ENCODE peak calls at places on chromosomes 13 and 19, in ten cellular contexts. U is heart right ventricle, D is transverse colon, E is AG04450, X is upper lobe of right lung, P is stomach, W is IMR-90, Z is right lobe of liver, V is colonic mucosa, T is WERI-Rb-1. O is an unnamed sample. For H3K9me3, the result is how much of the 10 kb centered on the place peaks cover.

GRCh38 chr13:30165791-30166190 is 141.6 kb downstream of the KATNAL1 start:
- DNase-seq in X (no peak), Z (no peak), V (no peak), T (no peak), U (no peak), E (no peak), D (no peak), W (no peak), P (no peak), O (no peak)

GRCh38 chr19:7783991-7784421 is 21.0 kb downstream of the CLEC4M start:
- DNase-seq in V (no peak), P (no peak), U (no peak), X (peak), W (peak), D (no peak), Z (no peak), E (peak), T (no peak), O (no peak)

GRCh38 chr19:29858000-29858596 is 46.3 kb downstream of the CCNE1 start:
- DNase-seq in E (no peak), T (peak), D (peak), U (no peak), W (no peak), P (peak), Z (no peak), V (peak), X (peak), O (no peak)

GRCh38 chr13:113928701-113929627 is 44.9 kb downstream of the C13orf46 start:
- DNase-seq in E (peak), W (peak), X (peak), T (peak), V (no peak), Z (no peak), P (peak), U (peak), D (peak), O (no peak)

GRCh38 chr19:49142866-49143335 is 12.3 kb downstream of the HRC start:
- DNase-seq in D (peak), T (peak), U (peak), V (peak), W (peak), P (peak), X (peak), E (peak), Z (peak), O (peak)

GRCh38 chr13:26011996-26012688 is 39.7 kb downstream of the SHISA2 start:
- DNase-seq in E (no peak), Z (no peak), X (peak), T (no peak), W (no peak), D (no peak), P (no peak), U (no peak), V (no peak), O (no peak)

GRCh38 chr13:46101488-46102289 is 3.1 kb downstream of the CPB2 start:
- DNase-seq in T (no peak), V (no peak), U (no peak), D (no peak), E (no peak), Z (no peak), W (no peak), X (no peak), P (no peak), O (no peak)

GRCh38 chr19:49565261-49565660 is 15.1 kb downstream of the NOSIP start:
- DNase-seq in W (no peak), V (peak), E (no peak), X (no peak), T (no peak), U (peak), P (peak), D (peak), Z (no peak), O (no peak)

GRCh38 chr19:18536475-18536874 is 6.9 kb downstream of the FKBP8 start:
- DNase-seq in T (no peak), E (no peak), Z (no peak), D (no peak), U (no peak), X (no peak), P (no peak), W (no peak), V (no peak), O (no peak)

GRCh38 chr13:98910501-98910951 is 67.3 kb downstream of the DOCK9 start:
- DNase-seq in Z (no peak), X (no peak), E (no peak), T (no peak), P (no peak), D (no peak), V (no peak), W (peak), U (peak), O (no peak)

GRCh38 chr19:48757089-48757675 is 1.9 kb downstream of the FGF21 start:
- DNase-seq in P (no peak), U (no peak), E (no peak), T (no peak), D (no peak), X (no peak), V (no peak), Z (no peak), W (no peak), O (no peak)

GRCh38 chr13:92896842-92897241 is 329.8 kb upstream of the GPC6 start:
- DNase-seq in X (no peak), E (no peak), Z (no peak), T (peak), P (no peak), V (no peak), W (peak), D (no peak), U (no peak), O (no peak)

GRCh38 chr13:31110169-31110568 is 51.5 kb downstream of the HSPH1 start:
- DNase-seq in V (no peak), D (no peak), U (no peak), W (no peak), Z (no peak), X (no peak), T (no peak), P (no peak), E (no peak), O (no peak)

GRCh38 chr13:21175656-21176194 is 627 bp downstream of the SKA3 start:
- DNase-seq in V (no peak), E (no peak), T (no peak), X (no peak), P (no peak), W (peak), D (no peak), Z (no peak), U (no peak), O (no peak)

GRCh38 chr19:50349277-50350057 is 16.0 kb downstream of the NAPSA start:
- DNase-seq in V (no peak), Z (no peak), X (peak), T (no peak), P (no peak), E (no peak), W (no peak), D (no peak), U (no peak), O (peak)

GRCh38 chr13:85241045-85241444 is 558.2 kb downstream of the SLITRK6 start:
- DNase-seq in D (no peak), W (peak), Z (no peak), X (no peak), V (no peak), P (no peak), T (no peak), E (peak), U (no peak), O (no peak)

GRCh38 chr13:30718661-30719520 is 16.5 kb upstream of the ALOX5AP start:
- DNase-seq in E (peak), U (no peak), W (peak), Z (no peak), T (no peak), V (no peak), D (no peak), X (no peak), P (no peak), O (no peak)

GRCh38 chr13:32428581-32429072 is 697 bp upstream of the N4BP2L1 start:
- DNase-seq in W (no peak), E (no peak), Z (no peak), D (no peak), P (no peak), U (no peak), X (no peak), T (no peak), V (no peak), O (no peak)

GRCh38 chr19:47631681-47632446 is 22.9 kb downstream of the BICRA start:
- DNase-seq in X (no peak), E (no peak), V (no peak), U (peak), T (no peak), Z (no peak), W (no peak), P (no peak), D (no peak), O (no peak)

GRCh38 chr19:32396046-32396652 is 9.4 kb upstream of the DPY19L3 start:
- DNase-seq in D (no peak), W (no peak), T (no peak), X (no peak), P (no peak), Z (no peak), U (no peak), E (no peak), V (no peak), O (no peak)

GRCh38 chr13:46804391-46804815 is 7.4 kb upstream of the ESD start:
- DNase-seq in X (no peak), V (no peak), W (peak), E (peak), T (no peak), P (no peak), U (no peak), Z (no peak), D (no peak), O (no peak)

GRCh38 chr19:3554254-3555083 is 2.9 kb downstream of the MFSD12 start:
- DNase-seq in T (no peak), V (no peak), X (no peak), E (no peak), D (no peak), U (no peak), W (no peak), P (no peak), Z (no peak), O (no peak)

GRCh38 chr13:26697069-26697955 is 63.3 kb downstream of the GPR12 start:
- DNase-seq in T (peak), E (no peak), D (no peak), V (no peak), Z (no peak), P (no peak), X (no peak), U (no peak), W (no peak), O (no peak)

GRCh38 chr19:55673889-55674288 is 1.1 kb upstream of the EPN1 start:
- DNase-seq in Z (no peak), D (no peak), P (no peak), E (no peak), X (no peak), W (no peak), U (no peak), V (no peak), T (no peak), O (no peak)

GRCh38 chr13:25901460-25902376 is 150.1 kb downstream of the SHISA2 start:
- DNase-seq in W (peak), U (no peak), X (no peak), D (no peak), Z (no peak), V (no peak), E (no peak), T (no peak), P (no peak), O (no peak)

GRCh38 chr13:103312467-103312866 is 246.2 kb upstream of the SLC10A2 start:
- DNase-seq in E (no peak), U (no peak), D (no peak), W (no peak), V (no peak), Z (no peak), T (no peak), P (no peak), X (no peak), O (no peak)

GRCh38 chr13:70816853-70817252 is 708.6 kb upstream of the KLHL1 start:
- DNase-seq in U (no peak), Z (no peak), E (no peak), P (no peak), D (no peak), V (no peak), W (peak), T (no peak), X (no peak), O (no peak)

GRCh38 chr13:107376393-107377085 is 808.6 kb upstream of the ARGLU1 start:
- DNase-seq in D (no peak), W (peak), U (no peak), Z (no peak), P (no peak), X (no peak), T (no peak), E (no peak), V (no peak), O (no peak)

GRCh38 chr13:43755844-43756243 is 30.9 kb downstream of the ENOX1 start:
- DNase-seq in Z (no peak), X (no peak), T (no peak), V (no peak), U (no peak), E (no peak), P (no peak), D (no peak), W (no peak), O (no peak)

GRCh38 chr13:97015661-97016350 is 21.5 kb upstream of the OXGR1 start:
- DNase-seq in X (no peak), Z (no peak), E (no peak), D (no peak), P (no peak), W (no peak), V (no peak), T (no peak), U (no peak), O (no peak)

GRCh38 chr13:23715762-23716235 is 145.6 kb downstream of the TNFRSF19 start:
- DNase-seq in V (no peak), T (peak), Z (no peak), X (peak), P (peak), W (no peak), E (no peak), D (no peak), U (no peak), O (no peak)

GRCh38 chr13:34502011-34502410 is 440.1 kb upstream of the NBEA start:
- DNase-seq in V (no peak), P (no peak), U (no peak), W (no peak), E (no peak), X (no peak), D (no peak), T (no peak), Z (no peak), O (no peak)

GRCh38 chr19:38845374-38846024 is 4.3 kb downstream of the HNRNPL start:
- DNase-seq in W (no peak), U (no peak), V (no peak), X (no peak), T (no peak), E (no peak), D (no peak), Z (no peak), P (no peak), O (no peak)

GRCh38 chr13:89255844-89256406 is 1584.8 kb downstream of the SLITRK5 start:
- DNase-seq in U (no peak), P (no peak), E (no peak), X (no peak), Z (no peak), V (no peak), W (no peak), T (no peak), D (no peak), O (no peak)

GRCh38 chr13:59906413-59907027 is 257.2 kb downstream of the DIAPH3 start:
- DNase-seq in X (no peak), T (no peak), W (peak), Z (no peak), P (no peak), E (peak), U (no peak), D (no peak), V (no peak), O (no peak)

GRCh38 chr19:49355890-49356289 is 6.3 kb downstream of the TEAD2 start:
- DNase-seq in X (peak), E (no peak), D (no peak), T (no peak), Z (no peak), V (no peak), U (no peak), P (no peak), W (no peak), O (peak)

GRCh38 chr19:58296086-58296485 is 9.1 kb upstream of the ERVK3-1 start:
- DNase-seq in Z (no peak), D (no peak), E (no peak), W (no peak), V (no peak), X (no peak), T (no peak), U (no peak), P (no peak), O (no peak)
- H3K9me3 ChIP-seq in Z (under half), D (under half), E (half or more), W (half or more), V (under half), X (under half), T (under half), U (under half), P (under half), O (half or more)

GRCh38 chr19:40467007-40467565 is 285 bp downstream of the SPTBN4 start:
- DNase-seq in P (no peak), Z (peak), U (no peak), D (no peak), X (peak), T (no peak), V (no peak), W (no peak), E (no peak), O (peak)
- H3K27ac ChIP-seq in P (peak), Z (no peak), U (peak), D (no peak), X (no peak), T (no peak), V (no peak), W (no peak), E (no peak), O (no peak)

GRCh38 chr19:12628040-12629022 is 17.6 kb downstream of the ZNF791 start:
- DNase-seq in E (no peak), D (no peak), W (peak), V (no peak), X (no peak), P (no peak), Z (no peak), U (no peak), T (no peak), O (no peak)

GRCh38 chr19:12623361-12624031 is 12.8 kb downstream of the ZNF791 start:
- DNase-seq in D (no peak), V (no peak), T (no peak), E (no peak), U (no peak), X (no peak), W (peak), Z (no peak), P (no peak), O (no peak)

GRCh38 chr19:12626958-12627357 is 16.2 kb downstream of the ZNF791 start:
- DNase-seq in V (no peak), E (no peak), X (peak), Z (no peak), D (no peak), W (no peak), U (no peak), P (no peak), T (no peak), O (no peak)

DNA sequence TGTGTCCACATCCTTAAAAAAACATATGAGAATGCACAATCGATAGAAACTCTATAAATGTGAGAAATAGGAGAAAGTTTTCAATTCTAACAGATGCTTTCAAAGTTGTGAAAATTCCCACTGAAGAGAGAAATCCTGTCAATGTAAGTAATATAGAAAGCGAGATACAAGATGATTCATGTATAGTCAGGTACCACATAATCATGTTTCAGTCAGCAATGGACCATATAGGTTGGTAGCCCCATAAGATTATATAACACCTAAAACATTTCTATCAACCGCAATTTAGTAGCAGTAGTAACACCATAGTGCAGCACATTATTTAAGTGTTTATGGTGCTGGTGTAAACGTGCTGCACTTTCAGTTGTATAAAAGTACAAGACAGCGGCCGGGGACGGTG is 18.5 kb downstream of the ZNF791 start:
- DNase-seq in P (no peak), X (no peak), T (no peak), V (no peak), E (no peak), D (no peak), W (no peak), U (no peak), Z (no peak), O (no peak)
- H3K9me3 ChIP-seq in P (under half), X (under half), T (under half), V (under half), E (half or more), D (under half), W (half or more), U (under half), Z (under half), O (under half)

GRCh38 chr19:17091758-17092333 is 16.3 kb downstream of the MYO9B start:
- DNase-seq in V (peak), D (peak), P (peak), Z (peak), T (no peak), W (no peak), U (no peak), X (peak), E (no peak), O (peak)
- H3K27ac ChIP-seq in V (peak), D (peak), P (peak), Z (peak), T (no peak), W (peak), U (peak), X (peak), E (no peak), O (peak)

GRCh38 chr19:56869886-56870285 is 29.4 kb upstream of the PEG3 start:
- DNase-seq in X (no peak), Z (no peak), E (no peak), D (no peak), V (no peak), W (no peak), T (no peak), U (no peak), P (no peak), O (no peak)

GRCh38 chr19:56866563-56866962 is 26.0 kb upstream of the PEG3 start:
- DNase-seq in E (no peak), D (no peak), Z (no peak), X (no peak), W (no peak), V (no peak), T (no peak), P (no peak), U (no peak), O (no peak)

GRCh38 chr19:56868446-56868845 is 27.9 kb upstream of the PEG3 start:
- DNase-seq in W (no peak), V (no peak), E (no peak), D (no peak), P (no peak), U (no peak), Z (no peak), T (no peak), X (no peak), O (no peak)

DNA sequence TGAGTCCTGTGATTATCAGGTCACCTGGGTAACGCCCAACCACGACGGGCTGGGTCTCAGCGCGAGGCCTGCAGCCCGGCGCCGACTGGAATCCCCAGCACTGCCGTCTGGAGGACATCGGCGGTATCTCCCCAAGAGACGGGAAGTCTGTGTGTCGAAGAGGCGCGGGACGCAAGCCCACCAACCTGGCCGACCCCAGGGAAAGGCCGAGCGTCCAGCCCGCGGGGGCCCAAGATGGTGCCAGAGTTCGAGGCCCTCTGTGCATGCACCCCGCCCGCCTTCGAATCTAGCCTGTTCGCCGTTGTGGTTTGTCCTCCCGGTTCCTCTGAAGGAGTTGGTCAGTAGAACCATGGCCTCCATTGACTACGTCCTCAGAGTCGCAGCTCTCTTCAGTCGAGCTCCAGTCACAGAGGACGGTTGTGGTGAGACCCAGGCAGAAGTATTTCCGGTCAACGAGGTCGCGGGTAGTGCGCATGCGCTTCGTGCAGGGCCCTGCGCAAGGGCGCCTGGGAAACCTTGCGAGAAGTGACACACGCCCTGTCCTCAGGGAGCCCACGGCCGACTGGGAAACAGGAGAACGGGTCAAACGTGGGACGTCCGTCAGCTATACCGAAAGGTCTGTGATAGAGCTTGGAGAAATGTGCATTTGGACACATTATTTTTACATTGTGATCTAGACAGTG is 24.1 kb upstream of the PEG3 start:
- DNase-seq in W (no peak), D (no peak), Z (no peak), X (no peak), V (no peak), E (no peak), P (no peak), T (no peak), U (no peak), O (no peak)
- H3K9me3 ChIP-seq in W (under half), D (under half), Z (under half), X (under half), V (under half), E (under half), P (under half), T (under half), U (under half), O (under half)

DNA sequence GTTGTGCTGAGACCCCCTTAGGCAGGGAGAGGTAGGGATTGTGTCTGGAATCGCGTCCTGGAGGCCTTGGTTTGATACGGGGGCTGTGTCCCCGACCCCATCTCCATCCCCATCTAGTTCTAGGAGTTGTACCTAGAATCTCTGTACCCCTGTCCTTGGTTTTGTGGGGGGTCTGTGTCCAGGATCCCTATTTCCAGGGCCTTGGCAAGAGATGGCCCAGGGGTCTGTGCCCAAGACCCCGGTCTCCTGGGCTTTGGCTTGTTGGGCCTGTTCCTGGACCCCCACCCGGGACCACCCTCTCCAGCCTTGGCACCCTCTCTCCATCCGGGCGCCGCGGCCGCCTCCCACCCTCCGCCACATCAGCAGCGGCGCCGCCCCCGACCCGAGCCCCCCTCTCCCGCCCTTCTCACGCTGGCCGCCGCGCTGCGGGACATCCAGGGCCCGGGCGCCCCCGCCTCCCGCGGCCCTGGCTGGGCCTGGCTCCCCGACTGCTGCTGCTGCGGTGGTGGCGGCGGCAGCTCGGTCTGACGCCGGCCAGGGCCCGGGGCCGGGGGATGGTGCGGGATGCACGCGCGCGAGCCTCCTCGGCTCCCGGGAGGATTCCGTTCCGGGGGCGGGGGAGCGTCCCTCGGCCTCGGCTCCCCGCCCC is at the start of gene NUMBL:
- DNase-seq in T (no peak), W (no peak), Z (no peak), U (no peak), V (no peak), D (no peak), E (no peak), P (no peak), X (no peak), O (no peak)
- H3K27ac ChIP-seq in T (peak), W (peak), Z (peak), U (peak), V (peak), D (peak), E (peak), P (peak), X (peak), O (peak)

O was measured in lower lobe of right lung.